ENCODE peak calls at places on chromosome 6, in eight cellular contexts. S is progenitor cell of endocrine pancreas, P is tibial nerve, B is PC-3, Y is substantia nigra, L is AG10803, M is caudate nucleus, T is NCI-H82. Q is an unnamed sample.

GRCh38 chr6:70371454-70372105 is 41.7 kb upstream of the FAM135A start:
- DNase-seq in L (peak), Y (no peak), P (no peak), T (peak), B (peak), M (no peak), S (no peak), Q (peak)

GRCh38 chr6:125781307-125781868 is 9.4 kb upstream of the NCOA7 start:
- DNase-seq in T (peak), L (peak), S (no peak), P (no peak), M (no peak), Y (no peak), B (peak), Q (no peak)

GRCh38 chr6:36627141-36627540 is 33.0 kb downstream of the SRSF3 start:
- DNase-seq in T (no peak), S (no peak), B (no peak), P (no peak), Y (no peak), M (no peak), L (no peak), Q (no peak)

GRCh38 chr6:116741571-116741970 is 23.9 kb downstream of the FAM162B start:
- DNase-seq in P (no peak), T (no peak), Y (no peak), L (no peak), B (no peak), M (no peak), S (no peak), Q (no peak)

GRCh38 chr6:163324928-163325784 is 89.4 kb upstream of the QKI start:
- DNase-seq in S (no peak), Y (no peak), T (no peak), M (peak), P (peak), L (peak), B (peak), Q (peak)

GRCh38 chr6:89584539-89584938 is 54.0 kb downstream of the LYRM2 start:
- DNase-seq in P (no peak), M (no peak), S (no peak), Y (no peak), L (no peak), B (no peak), T (no peak), Q (no peak)

GRCh38 chr6:168666751-168667427 is 225.9 kb downstream of the SMOC2 start:
- DNase-seq in T (no peak), P (no peak), L (no peak), S (no peak), B (no peak), Y (no peak), M (no peak), Q (no peak)

GRCh38 chr6:43911625-43912577 is 141.9 kb downstream of the VEGFA start:
- DNase-seq in P (no peak), M (no peak), B (no peak), Y (no peak), T (no peak), S (no peak), L (no peak), Q (no peak)

GRCh38 chr6:53244958-53245357 is 96.3 kb upstream of the GCM1 start:
- DNase-seq in T (no peak), L (no peak), M (no peak), Y (no peak), S (no peak), B (no peak), P (no peak), Q (no peak)

GRCh38 chr6:95266537-95267258 is 310.6 kb upstream of the MANEA start:
- DNase-seq in Y (no peak), L (no peak), B (no peak), S (no peak), P (no peak), T (no peak), M (no peak), Q (no peak)

GRCh38 chr6:134169881-134170486 is 117.6 kb upstream of the SLC2A12 start:
- DNase-seq in P (no peak), Y (no peak), L (peak), B (no peak), M (no peak), T (peak), S (no peak), Q (peak)

GRCh38 chr6:11218827-11219826 is 13.3 kb downstream of the NEDD9 start:
- DNase-seq in T (no peak), M (no peak), B (peak), Y (no peak), P (peak), S (no peak), L (no peak), Q (peak)

GRCh38 chr6:30685977-30686907 is at the start of gene PPP1R18:
- DNase-seq in S (peak), L (peak), P (peak), B (peak), T (peak), M (no peak), Y (peak), Q (peak)

GRCh38 chr6:107656381-107656780 is 166.5 kb downstream of the SOBP start:
- DNase-seq in P (no peak), Y (no peak), T (no peak), S (no peak), L (peak), M (no peak), B (no peak), Q (no peak)

GRCh38 chr6:6556738-6557503 is 31.6 kb upstream of the LY86 start:
- DNase-seq in Y (no peak), P (no peak), L (peak), M (no peak), S (peak), T (peak), B (peak), Q (peak)

GRCh38 chr6:170271771-170272314 is 19.0 kb downstream of the DLL1 start:
- DNase-seq in M (no peak), T (no peak), Y (no peak), P (peak), B (no peak), L (no peak), S (no peak), Q (no peak)